ENCODE peak calls at places on chromosomes 1 and 21, in five cellular contexts. Q, P, T, Z and Y are unnamed samples.

GRCh38 chr1:27773732-27774445 is 870 bp downstream of the STX12 start:
- DNase-seq in Q (no peak), T (no peak), Z (no peak), P (no peak), Y (no peak)

GRCh38 chr1:156104065-156104810 is 10.3 kb upstream of the LMNA start:
- DNase-seq in Z (peak), P (peak), Q (peak), T (no peak), Y (no peak)

GRCh38 chr1:64001038-64001437 is 202.4 kb upstream of the UBE2U start:
- DNase-seq in P (no peak), Z (no peak), Q (no peak), T (no peak), Y (no peak)

GRCh38 chr1:208183977-208184901 is 59.9 kb downstream of the PLXNA2 start:
- DNase-seq in Z (no peak), Q (no peak), T (no peak), P (peak), Y (peak)

GRCh38 chr21:17463441-17463840 is 49.4 kb upstream of the CXADR start:
- DNase-seq in P (peak), Q (peak), Z (no peak), T (no peak), Y (no peak)

GRCh38 chr21:32089771-32090170 is 189.1 kb downstream of the MIS18A start:
- DNase-seq in T (no peak), Z (no peak), P (no peak), Q (no peak), Y (no peak)

GRCh38 chr21:41940431-41940830 is 13.4 kb downstream of the C2CD2 start:
- DNase-seq in Q (no peak), Z (no peak), P (no peak), T (no peak), Y (no peak)

GRCh38 chr1:234893725-234894630 is 234.7 kb downstream of the TOMM20 start:
- DNase-seq in Z (no peak), P (no peak), Q (no peak), T (no peak), Y (no peak)

GRCh38 chr1:183203094-183203493 is 17.0 kb downstream of the LAMC2 start:
- DNase-seq in Q (no peak), T (no peak), Z (no peak), P (no peak), Y (no peak)

GRCh38 chr1:89781494-89782126 is 39.2 kb upstream of the LRRC8D start:
- DNase-seq in P (no peak), Z (no peak), Q (no peak), T (no peak), Y (no peak)

GRCh38 chr1:36080801-36081200 is 3.1 kb upstream of the TEKT2 start:
- DNase-seq in Z (no peak), Q (no peak), P (no peak), T (no peak), Y (no peak)

GRCh38 chr1:155324717-155325595 is 4.3 kb downstream of the RUSC1 start:
- DNase-seq in Z (peak), T (peak), P (no peak), Q (no peak), Y (peak)

GRCh38 chr1:233613252-233614172 is at the start of gene KCNK1:
- DNase-seq in Z (peak), Q (peak), P (peak), T (peak), Y (peak)

GRCh38 chr1:36123357-36123756 is 1.7 kb downstream of the COL8A2 start:
- DNase-seq in Z (no peak), T (no peak), P (no peak), Q (no peak), Y (no peak)

GRCh38 chr1:183685112-183685713 is 32.1 kb upstream of the APOBEC4 start:
- DNase-seq in Q (peak), Z (peak), P (no peak), T (no peak), Y (peak)